ENCODE peak calls at places on chromosomes 5 and 9, in ten cellular contexts. K is DND-41; G is upper lobe of left lung; R is mesendoderm; Y is GM23248; F is left ventricle myocardium inferior; I is bronchial epithelial cell; X is effector memory CD4-positive, alpha-beta T cell; N is heart right ventricle; Q is HepG2. J is an unnamed sample.

GRCh38 chr9:68546596-68547390 is 6.1 kb upstream of the TMEM252 start:
- DNase-seq in R (no peak), G (peak; percentile 45), I (no peak), F (no peak), N (no peak), Q (peak; percentile 18), K (no peak), X (no peak), Y (no peak), J (no peak)

GRCh38 chr5:17838506-17838905 is 204.2 kb downstream of the TAF11L14 start:
- DNase-seq in K (no peak), N (no peak), F (no peak), I (peak; percentile 16), Q (no peak), X (no peak), Y (no peak), G (no peak), R (peak; percentile 77), J (no peak)

GRCh38 chr9:97781902-97782301 is 71.1 kb upstream of the FOXE1 start:
- DNase-seq in Q (no peak), X (no peak), G (no peak), I (no peak), F (no peak), Y (no peak), K (no peak), R (no peak), N (no peak), J (no peak)

GRCh38 chr5:159864885-159865622 is 51.2 kb upstream of the ADRA1B start:
- DNase-seq in X (no peak), F (no peak), G (no peak), Y (peak; percentile 29), Q (no peak), R (no peak), K (no peak), N (no peak), I (no peak), J (no peak)

GRCh38 chr5:12016149-12016740 is 112.0 kb upstream of the CTNND2 start:
- DNase-seq in N (no peak), Y (no peak), F (no peak), I (no peak), Q (no peak), R (peak; percentile 65), X (no peak), K (no peak), G (no peak), J (no peak)

GRCh38 chr5:42912184-42912766 is 100.6 kb upstream of the SELENOP start:
- DNase-seq in N (no peak), G (no peak), Y (peak; percentile 67), I (peak; percentile 63), X (peak; percentile 20), Q (peak; percentile 25), F (no peak), R (peak; percentile 36), K (peak; percentile 53), J (no peak)

GRCh38 chr5:93791520-93791972 is 50.1 kb upstream of the POU5F2 start:
- DNase-seq in I (no peak), G (no peak), N (no peak), X (no peak), Y (no peak), K (no peak), R (peak; percentile 42), F (no peak), Q (peak; percentile 14), J (no peak)

GRCh38 chr5:94009161-94009560 is 267.8 kb upstream of the POU5F2 start:
- DNase-seq in X (no peak), I (no peak), G (no peak), N (no peak), K (no peak), Q (no peak), Y (no peak), F (no peak), R (no peak), J (no peak)

GRCh38 chr5:155475318-155475717 is 461.8 kb downstream of the KIF4B start:
- DNase-seq in R (no peak), Y (no peak), I (no peak), X (no peak), F (no peak), N (no peak), K (no peak), G (no peak), Q (no peak), J (no peak)

GRCh38 chr5:155482428-155482827 is 468.9 kb downstream of the KIF4B start:
- DNase-seq in Q (no peak), F (no peak), K (no peak), G (no peak), Y (no peak), N (no peak), R (no peak), I (no peak), X (no peak), J (no peak)

GRCh38 chr5:155485344-155485743 is 471.8 kb downstream of the KIF4B start:
- DNase-seq in K (no peak), F (no peak), I (no peak), Y (no peak), R (peak; percentile 22), N (no peak), X (no peak), Q (no peak), G (no peak), J (no peak)

GRCh38 chr5:155481182-155481581 is 467.6 kb downstream of the KIF4B start:
- DNase-seq in I (no peak), Q (no peak), X (no peak), R (no peak), G (no peak), Y (no peak), N (no peak), F (no peak), K (no peak), J (no peak)

GRCh38 chr5:155480731-155481131 is 467.2 kb downstream of the KIF4B start:
- DNase-seq in G (no peak), Y (no peak), K (no peak), N (no peak), X (no peak), I (no peak), Q (no peak), F (peak; percentile 18), R (peak; percentile 62), J (peak; percentile 37)
- H3K27me3 ChIP-seq in G (no peaks in the 10 kb centered on the region), Y (no peaks in the 10 kb centered on the region), K (no peaks in the 10 kb centered on the region), N (no peaks in the 10 kb centered on the region), X (no peaks in the 10 kb centered on the region), I (no peaks in the 10 kb centered on the region), Q (no peaks in the 10 kb centered on the region), F (no peaks in the 10 kb centered on the region), R (no peaks in the 10 kb centered on the region), J (no peaks in the 10 kb centered on the region)

GRCh38 chr5:140039561-140039960 is 3.5 kb downstream of the NRG2 start:
- DNase-seq in X (no peak), N (no peak), Q (no peak), R (no peak), I (peak; percentile 49), K (no peak), Y (peak; percentile 13), G (peak; percentile 49), F (no peak), J (no peak)

GRCh38 chr5:140038373-140038957 is 4.6 kb downstream of the NRG2 start:
- DNase-seq in F (no peak), G (no peak), N (no peak), Y (peak; percentile 39), R (peak; percentile 93), K (no peak), I (no peak), X (no peak), Q (no peak), J (no peak)

GRCh38 chr5:140040358-140040757 is 2.7 kb downstream of the NRG2 start:
- DNase-seq in Y (no peak), K (no peak), X (no peak), I (no peak), N (no peak), G (no peak), Q (no peak), F (no peak), R (no peak), J (no peak)

GRCh38 chr5:140037012-140037411 is 6.1 kb downstream of the NRG2 start:
- DNase-seq in R (no peak), I (no peak), N (no peak), X (no peak), G (no peak), F (no peak), Q (no peak), Y (no peak), K (no peak), J (no peak)

DNA sequence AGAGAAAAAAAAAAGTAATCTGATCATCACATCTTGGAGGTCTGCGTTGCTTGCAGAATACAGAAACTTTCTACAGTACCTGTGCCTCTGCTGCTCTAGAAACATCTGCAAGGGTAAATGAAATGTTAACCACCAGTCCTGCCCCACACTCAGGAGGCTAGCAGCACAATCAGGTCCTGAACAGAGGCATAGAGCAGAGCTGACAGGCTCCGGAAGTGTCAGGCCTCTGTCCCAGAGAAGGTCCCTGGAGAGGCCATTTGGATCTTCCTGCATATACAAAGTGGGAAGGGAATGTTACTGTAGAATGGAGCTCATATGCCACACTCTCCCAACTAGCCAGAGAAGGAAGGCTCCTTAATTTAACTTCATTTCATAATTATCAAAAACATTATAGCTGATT is 7.2 kb downstream of the NRG2 start:
- DNase-seq in K (no peak), R (peak; percentile 15), G (no peak), I (no peak), Y (no peak), N (no peak), X (no peak), Q (no peak), F (peak; percentile 17), J (no peak)
- H3K27me3 ChIP-seq in K (peaks cover 63% of the 10 kb centered on the region), R (peaks cover 17% of the 10 kb centered on the region), G (no peaks in the 10 kb centered on the region), I (no peaks in the 10 kb centered on the region), Y (no peaks in the 10 kb centered on the region), N (no peaks in the 10 kb centered on the region), X (peaks cover 4% of the 10 kb centered on the region), Q (peaks cover 27% of the 10 kb centered on the region), F (no peaks in the 10 kb centered on the region), J (no peaks in the 10 kb centered on the region)

GRCh38 chr9:123375725-123376132 is 19.7 kb downstream of the CRB2 start:
- DNase-seq in X (no peak), Y (peak; percentile 24), N (no peak), Q (peak; percentile 37), K (peak; percentile 52), I (no peak), G (no peak), F (no peak), R (peak; percentile 78), J (no peak)

GRCh38 chr9:123378956-123379660 is 23.1 kb downstream of the CRB2 start:
- DNase-seq in G (no peak), Y (no peak), X (no peak), F (no peak), N (peak; percentile 11), K (no peak), R (no peak), Q (no peak), I (no peak), J (no peak)

GRCh38 chr9:123378028-123378427 is 22.0 kb downstream of the CRB2 start:
- DNase-seq in X (no peak), K (no peak), Y (no peak), G (no peak), F (no peak), Q (no peak), R (no peak), I (no peak), N (peak; percentile 7), J (no peak)

GRCh38 chr9:123376218-123377071 is 20.4 kb downstream of the CRB2 start:
- DNase-seq in I (no peak), K (no peak), G (no peak), F (no peak), Y (no peak), N (no peak), X (no peak), R (no peak), Q (no peak), J (no peak)

DNA sequence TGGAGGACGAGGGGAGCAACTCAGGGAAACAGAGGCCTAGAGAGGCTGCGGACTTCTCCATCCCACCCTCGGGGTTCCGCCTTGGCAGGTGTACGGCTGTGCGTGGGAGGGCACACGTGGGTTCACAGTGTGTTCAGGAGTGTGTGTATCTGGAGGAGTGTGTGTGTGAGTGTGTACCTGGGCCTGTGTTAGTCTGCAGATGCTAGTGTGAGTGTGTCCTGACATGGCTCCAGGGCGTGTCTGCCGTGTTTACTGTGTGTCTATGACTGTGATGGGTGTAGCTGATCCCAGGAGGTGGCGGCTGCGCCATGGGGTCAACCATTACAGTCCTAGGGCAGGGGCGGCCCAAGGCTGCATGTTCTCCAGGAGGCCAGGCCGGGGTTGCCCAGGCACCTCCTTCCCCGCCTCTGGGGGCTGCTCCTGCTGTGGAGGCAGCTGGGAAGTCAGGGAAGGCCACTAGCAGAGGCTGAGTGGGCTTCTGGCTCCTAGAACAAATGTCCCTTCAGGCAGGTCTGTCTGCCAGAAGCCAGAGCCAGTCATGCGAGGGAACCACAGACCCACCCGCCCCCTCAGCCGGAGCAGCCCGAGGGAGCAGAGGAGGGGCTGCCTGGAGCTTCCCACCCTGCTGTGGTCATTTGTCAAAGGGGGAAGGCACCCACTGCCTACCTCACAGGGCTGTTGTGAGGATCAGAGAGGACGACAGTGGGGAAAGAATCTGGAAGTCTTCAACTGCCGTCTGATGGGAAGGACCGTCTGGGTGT is 21.4 kb downstream of the CRB2 start:
- DNase-seq in N (no peak), G (no peak), R (no peak), I (no peak), F (no peak), X (no peak), Y (no peak), K (no peak), Q (no peak), J (no peak)
- H3K27me3 ChIP-seq in N (peaks cover 34% of the 10 kb centered on the region), G (no peaks in the 10 kb centered on the region), R (no peaks in the 10 kb centered on the region), I (peaks cover 29% of the 10 kb centered on the region), F (peaks cover 34% of the 10 kb centered on the region), X (peaks cover 2% of the 10 kb centered on the region), Y (peaks cover 18% of the 10 kb centered on the region), K (no peaks in the 10 kb centered on the region), Q (peaks cover under 1% of the 10 kb centered on the region), J (peaks cover 29% of the 10 kb centered on the region)

DNA sequence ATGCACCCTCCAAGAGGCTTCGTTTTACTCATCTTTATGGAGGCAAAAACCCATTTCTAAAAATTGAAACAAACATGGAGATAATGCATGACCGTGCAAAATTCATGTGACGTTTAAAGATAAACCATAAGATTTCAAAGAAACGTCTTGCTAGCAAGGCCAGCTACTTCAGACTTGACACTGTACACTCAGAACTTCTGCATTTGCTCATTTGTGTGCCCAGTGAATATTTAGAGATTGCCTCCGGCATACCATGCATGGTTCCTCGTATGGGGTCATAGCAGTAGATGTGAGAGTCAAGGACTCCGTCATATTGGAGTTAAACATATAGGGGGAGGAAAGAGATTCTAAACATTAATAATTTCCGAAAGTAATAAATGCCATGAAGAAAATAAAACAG is 78.6 kb upstream of the NEURL1B start:
- DNase-seq in I (no peak), K (no peak), R (no peak), N (no peak), Q (no peak), F (no peak), Y (no peak), G (no peak), X (no peak), J (no peak)
- H3K27me3 ChIP-seq in I (peaks cover 23% of the 10 kb centered on the region), K (peaks cover 7% of the 10 kb centered on the region), R (no peaks in the 10 kb centered on the region), N (no peaks in the 10 kb centered on the region), Q (peaks cover 54% of the 10 kb centered on the region), F (no peaks in the 10 kb centered on the region), Y (peaks cover 41% of the 10 kb centered on the region), G (no peaks in the 10 kb centered on the region), X (no peaks in the 10 kb centered on the region), J (no peaks in the 10 kb centered on the region)

J was measured in heart left ventricle.